ENCODE peak calls at places on chromosomes 2 and 18, in four cellular contexts. One of them, this sample, is unnamed.
A peak's percentile ranks its signal among the peaks of the same experiment; 100 is the strongest.

GRCh38 chr18:29681578-29681977 is 1361.0 kb downstream of the DSC3 start:
- DNase-seq in sigmoid colon: no peak
- DNase-seq in heart right ventricle: no peak
- DNase-seq in ovary: no peak
- DNase-seq in this sample: no peak

GRCh38 chr2:35347561-35347960 is 1008.0 kb upstream of the CRIM1 start:
- DNase-seq in ovary: no peak
- DNase-seq in heart right ventricle: no peak
- DNase-seq in sigmoid colon: no peak
- DNase-seq in this sample: no peak

GRCh38 chr2:130728007-130728454 is 839 bp upstream of the GPR148 start:
- DNase-seq in sigmoid colon: no peak
- DNase-seq in ovary: no peak
- DNase-seq in heart right ventricle: no peak
- DNase-seq in this sample: no peak

GRCh38 chr2:21633531-21634310 is 510.0 kb downstream of the TDRD15 start:
- DNase-seq in sigmoid colon: no peak
- DNase-seq in heart right ventricle: no peak
- DNase-seq in ovary: no peak
- DNase-seq in this sample: no peak

GRCh38 chr2:230443540-230443939 is 27.5 kb downstream of the SP100 start:
- DNase-seq in ovary: no peak
- DNase-seq in heart right ventricle: no peak
- DNase-seq in sigmoid colon: no peak
- DNase-seq in this sample: no peak

GRCh38 chr2:19033240-19033639 is 325.2 kb downstream of the OSR1 start:
- DNase-seq in ovary: no peak
- DNase-seq in sigmoid colon: no peak
- DNase-seq in heart right ventricle: peak; percentile 39
- DNase-seq in this sample: no peak

GRCh38 chr2:54371461-54372065 is 84.6 kb upstream of the SPTBN1 start:
- DNase-seq in heart right ventricle: no peak
- DNase-seq in sigmoid colon: no peak
- DNase-seq in ovary: no peak
- DNase-seq in this sample: no peak

GRCh38 chr2:60882971-60883753 is 1.8 kb downstream of the REL start:
- DNase-seq in ovary: no peak
- DNase-seq in heart right ventricle: no peak
- DNase-seq in sigmoid colon: no peak
- DNase-seq in this sample: no peak

GRCh38 chr2:84302513-84303412 is 156.3 kb downstream of the SUCLG1 start:
- DNase-seq in ovary: no peak
- DNase-seq in sigmoid colon: no peak
- DNase-seq in heart right ventricle: peak; percentile 10
- DNase-seq in this sample: no peak

GRCh38 chr2:69514836-69515235 is 77.6 kb upstream of the NFU1 start:
- DNase-seq in heart right ventricle: no peak
- DNase-seq in sigmoid colon: no peak
- DNase-seq in ovary: no peak
- DNase-seq in this sample: no peak

GRCh38 chr18:58668897-58669296 is 2.4 kb upstream of the MALT1 start:
- DNase-seq in ovary: no peak
- DNase-seq in heart right ventricle: no peak
- DNase-seq in sigmoid colon: no peak
- DNase-seq in this sample: no peak

GRCh38 chr2:122748552-122749011 is 993.1 kb downstream of the TSN start:
- DNase-seq in ovary: no peak
- DNase-seq in sigmoid colon: no peak
- DNase-seq in heart right ventricle: no peak
- DNase-seq in this sample: no peak

GRCh38 chr18:36476433-36476832 is 178.9 kb downstream of the FHOD3 start:
- DNase-seq in heart right ventricle: no peak
- DNase-seq in sigmoid colon: no peak
- DNase-seq in ovary: no peak
- DNase-seq in this sample: no peak

GRCh38 chr2:152825834-152826233 is 107.4 kb downstream of the ARL6IP6 start:
- DNase-seq in ovary: no peak
- DNase-seq in sigmoid colon: no peak
- DNase-seq in heart right ventricle: no peak
- DNase-seq in this sample: no peak

GRCh38 chr18:37519506-37520135 is 46.0 kb downstream of the CELF4 start:
- DNase-seq in sigmoid colon: no peak
- DNase-seq in heart right ventricle: no peak
- DNase-seq in ovary: no peak
- DNase-seq in this sample: no peak

GRCh38 chr2:138814123-138814883 is 34.1 kb upstream of the NXPH2 start:
- DNase-seq in sigmoid colon: no peak
- DNase-seq in heart right ventricle: no peak
- DNase-seq in ovary: no peak
- DNase-seq in this sample: no peak

GRCh38 chr2:238439912-238440311 is 13.2 kb downstream of the ASB1 start:
- DNase-seq in ovary: no peak
- DNase-seq in sigmoid colon: no peak
- DNase-seq in heart right ventricle: no peak
- DNase-seq in this sample: no peak
- H3K4me3 ChIP-seq in ovary: no peak overlapping the region
- H3K4me3 ChIP-seq in sigmoid colon: no peak overlapping the region
- H3K4me3 ChIP-seq in heart right ventricle: peak overlapping the region; percentile 13
- H3K4me3 ChIP-seq in this sample: no peak overlapping the region

GRCh38 chr2:42049411-42050349 is 1.9 kb downstream of the PKDCC start:
- DNase-seq in ovary: peak; percentile 66
- DNase-seq in heart right ventricle: no peak
- DNase-seq in sigmoid colon: peak; percentile 70
- DNase-seq in this sample: no peak
- H3K27ac ChIP-seq in ovary: peak overlapping the region; percentile 93
- H3K27ac ChIP-seq in heart right ventricle: peak overlapping the region; percentile 93
- H3K27ac ChIP-seq in sigmoid colon: peak overlapping the region; percentile 96
- H3K27ac ChIP-seq in this sample: peak overlapping the region; percentile 80

DNA sequence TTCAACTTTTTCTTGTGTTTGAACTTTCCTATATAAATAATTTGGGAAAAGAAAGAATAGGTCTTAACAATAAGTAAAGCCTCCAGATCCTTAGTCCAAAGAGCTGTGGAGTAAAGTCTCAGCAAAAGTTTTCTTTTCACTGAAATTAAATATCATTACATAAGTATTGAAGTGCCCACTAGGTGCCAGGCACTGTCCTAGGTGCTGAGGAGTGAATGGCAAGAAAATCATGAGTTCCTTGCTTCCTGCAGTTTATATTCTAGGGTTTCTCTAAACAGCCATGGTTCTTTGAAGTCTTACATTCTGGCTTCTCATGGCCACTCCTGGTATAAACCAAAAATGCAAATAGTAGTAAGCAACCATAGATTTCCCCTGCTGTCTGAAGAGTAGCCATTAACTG is 59.7 kb downstream of the SPP2 start:
- DNase-seq in sigmoid colon: no peak
- DNase-seq in ovary: no peak
- DNase-seq in heart right ventricle: no peak
- DNase-seq in this sample: no peak
- H3K9me3 ChIP-seq in sigmoid colon: no peaks in the 10 kb centered on the region
- H3K9me3 ChIP-seq in ovary: no peaks in the 10 kb centered on the region
- H3K9me3 ChIP-seq in heart right ventricle: no peaks in the 10 kb centered on the region
- H3K9me3 ChIP-seq in this sample: no peaks in the 10 kb centered on the region

GRCh38 chr2:241185961-241186360 is 2.5 kb upstream of the ANO7 start:
- DNase-seq in heart right ventricle: no peak
- DNase-seq in sigmoid colon: no peak
- DNase-seq in ovary: no peak
- DNase-seq in this sample: no peak

GRCh38 chr2:241188386-241189092 is at the start of gene ANO7:
- DNase-seq in heart right ventricle: no peak
- DNase-seq in ovary: no peak
- DNase-seq in sigmoid colon: no peak
- DNase-seq in this sample: no peak

GRCh38 chr2:241189093-241189855 is 797 bp downstream of the ANO7 start:
- DNase-seq in ovary: no peak
- DNase-seq in sigmoid colon: no peak
- DNase-seq in heart right ventricle: no peak
- DNase-seq in this sample: no peak

GRCh38 chr2:241187101-241187690 is 1.3 kb upstream of the ANO7 start:
- DNase-seq in heart right ventricle: no peak
- DNase-seq in ovary: no peak
- DNase-seq in sigmoid colon: no peak
- DNase-seq in this sample: no peak

GRCh38 chr2:241187835-241188234 is 642 bp upstream of the ANO7 start:
- DNase-seq in heart right ventricle: no peak
- DNase-seq in sigmoid colon: no peak
- DNase-seq in ovary: no peak
- DNase-seq in this sample: no peak
- H3K4me3 ChIP-seq in heart right ventricle: no peak overlapping the region
- H3K4me3 ChIP-seq in sigmoid colon: no peak overlapping the region
- H3K4me3 ChIP-seq in ovary: no peak overlapping the region
- H3K4me3 ChIP-seq in this sample: no peak overlapping the region